ENCODE peak calls at places on chromosomes 16 and 17, in four cellular contexts. C is HCT116; D is CD4-positive, CD25-positive, alpha-beta regulatory T cell; H is stomach. P is an unnamed sample. For H3K36me3 and H3K4me1, the result is how much of the 10 kb centered on the place peaks cover.

GRCh38 chr17:17346428-17347233 is 43.5 kb downstream of the NT5M start:
- DNase-seq in C (no peak), D (no peak), H (peak), P (no peak)

GRCh38 chr16:560221-560700 is at the start of gene PRR35:
- DNase-seq in C (no peak), D (no peak), H (no peak), P (no peak)

GRCh38 chr17:40906613-40907012 is 21.6 kb upstream of the KRT20 start:
- DNase-seq in C (no peak), D (no peak), H (no peak), P (no peak)

GRCh38 chr16:55035956-55036355 is 105.3 kb downstream of the IRX5 start:
- DNase-seq in C (no peak), D (no peak), H (no peak), P (no peak)

GRCh38 chr16:73054732-73055481 is 7.0 kb upstream of the ZFHX3 start:
- DNase-seq in C (no peak), D (no peak), H (no peak), P (peak)

GRCh38 chr16:4028144-4028543 is 88.1 kb downstream of the ADCY9 start:
- DNase-seq in C (no peak), D (no peak), H (no peak), P (no peak)

GRCh38 chr17:69042308-69042707 is 18.4 kb downstream of the ABCA9 start:
- DNase-seq in C (no peak), D (no peak), H (no peak), P (no peak)

GRCh38 chr16:9053006-9053601 is 38.3 kb upstream of the HAPSTR1 start:
- DNase-seq in C (peak), D (no peak), H (peak), P (peak)

GRCh38 chr16:49120631-49121030 is 161.0 kb downstream of the CBLN1 start:
- DNase-seq in C (no peak), D (no peak), H (no peak), P (no peak)

GRCh38 chr16:28289106-28289505 is 3.2 kb upstream of the SBK1 start:
- DNase-seq in C (no peak), D (no peak), H (no peak), P (peak)

GRCh38 chr17:2965621-2966275 is 97.7 kb downstream of the OR1D5 start:
- DNase-seq in C (peak), D (no peak), H (peak), P (no peak)

GRCh38 chr16:84822990-84823389 is 3.2 kb downstream of the CRISPLD2 start:
- DNase-seq in C (no peak), D (no peak), H (no peak), P (no peak)

GRCh38 chr17:16419074-16419928 is 3.9 kb downstream of the TRPV2 start:
- DNase-seq in C (no peak), D (peak), H (no peak), P (no peak)

GRCh38 chr16:53989597-53989996 is 285.6 kb downstream of the FTO start:
- DNase-seq in C (no peak), D (no peak), H (no peak), P (no peak)

GRCh38 chr17:74110467-74110866 is 93.0 kb upstream of the RPL38 start:
- DNase-seq in C (no peak), D (no peak), H (no peak), P (no peak)

GRCh38 chr17:76560036-76560876 is 20.4 kb downstream of the PRCD start:
- DNase-seq in C (no peak), D (no peak), H (no peak), P (no peak)

GRCh38 chr16:66459878-66460277 is 32.8 kb downstream of the BEAN1 start:
- DNase-seq in C (no peak), D (no peak), H (no peak), P (peak)

GRCh38 chr17:63722403-63722802 is 19.2 kb downstream of the STRADA start:
- DNase-seq in C (no peak), D (no peak), H (no peak), P (no peak)

GRCh38 chr17:49294126-49294525 is 63.5 kb upstream of the PHOSPHO1 start:
- DNase-seq in C (no peak), D (no peak), H (no peak), P (no peak)

GRCh38 chr17:66107731-66108130 is 84.2 kb downstream of the CEP112 start:
- DNase-seq in C (no peak), D (no peak), H (no peak), P (no peak)
- H3K36me3 ChIP-seq in C (under half), D (under half), H (under half), P (under half)

DNA sequence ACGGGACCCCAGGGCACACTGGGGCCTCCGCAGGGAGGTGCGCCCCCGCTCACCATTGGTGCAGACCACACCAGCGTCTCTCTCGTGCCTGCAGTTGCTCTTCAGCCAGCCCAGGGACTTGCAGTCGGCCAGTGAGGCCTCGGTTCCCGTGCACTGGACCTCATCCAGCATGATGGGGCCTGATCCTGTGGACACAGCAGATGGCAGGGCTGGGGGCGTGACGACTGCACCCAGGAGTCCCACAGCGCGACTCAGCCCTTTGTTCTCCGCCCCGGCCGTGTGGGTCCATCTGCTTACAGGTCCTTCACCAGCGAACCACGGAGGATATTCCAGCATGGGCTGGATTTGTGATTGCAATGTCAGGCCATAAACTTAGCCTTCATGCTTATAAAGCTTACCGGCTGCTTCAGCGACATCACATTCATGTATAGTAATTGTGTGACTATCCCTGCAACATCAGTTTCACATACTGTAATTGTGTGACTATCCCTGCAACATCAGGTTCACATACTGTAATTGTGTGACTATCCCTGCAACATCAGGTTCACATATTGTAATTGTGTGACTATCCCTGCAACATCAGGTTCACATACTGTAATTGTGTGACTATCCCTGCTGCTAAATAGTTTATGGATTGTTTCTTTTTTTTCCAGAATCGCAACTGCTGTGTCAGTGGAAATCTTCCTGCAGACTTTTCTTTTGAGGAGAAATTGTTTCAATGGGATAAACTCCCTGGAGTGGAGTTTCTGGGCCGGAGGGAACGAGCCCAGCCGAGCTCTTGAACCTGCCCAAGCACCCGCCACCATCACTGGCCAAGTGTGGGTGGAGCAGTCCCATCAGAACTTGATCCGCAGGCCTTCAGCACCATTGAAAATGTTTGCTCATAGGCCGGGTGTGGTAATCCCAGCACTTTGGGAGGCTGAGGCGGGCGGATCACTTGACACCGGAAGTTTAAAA is 4.8 kb downstream of the LGALS3BP start:
- DNase-seq in C (peak), D (no peak), H (peak), P (peak)
- H3K4me1 ChIP-seq in C (half or more), D (under half), H (half or more), P (under half)

GRCh38 chr16:3012828-3013420 is at the start of gene CLDN9:
- DNase-seq in C (no peak), D (no peak), H (peak), P (no peak)
- H3K4me3 ChIP-seq in C (peak), D (no peak), H (no peak), P (no peak)

DNA sequence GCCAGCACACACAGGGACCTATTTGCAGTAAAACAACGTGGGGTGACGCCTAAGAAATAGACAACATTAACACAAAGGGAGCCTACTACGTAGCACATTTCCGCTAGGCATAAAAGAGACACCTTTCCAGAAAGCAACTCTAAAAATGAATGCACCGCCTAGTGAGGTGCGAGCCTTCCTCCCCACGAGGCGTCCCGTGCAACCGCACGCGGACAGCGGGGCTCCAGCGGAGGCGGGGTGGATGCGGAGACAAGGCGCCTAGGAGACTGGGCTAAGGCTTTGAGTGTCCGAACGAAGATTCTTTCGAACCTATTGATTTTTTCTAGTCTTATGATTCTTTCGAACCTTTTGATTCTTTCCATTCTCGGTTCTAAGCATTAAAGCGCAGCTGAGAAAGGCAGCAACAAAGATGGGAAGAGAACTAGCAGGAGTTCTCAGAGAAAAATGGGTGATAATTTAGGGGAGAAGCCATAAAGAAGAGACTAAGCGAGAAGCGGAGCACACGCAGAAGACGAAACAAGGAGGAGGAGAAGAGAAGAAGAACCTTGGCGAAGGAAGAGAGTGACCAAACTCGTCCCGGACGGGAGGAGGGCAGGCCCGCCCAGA is 433 bp upstream of the CPD start:
- DNase-seq in C (no peak), D (peak), H (peak), P (no peak)
- H3K36me3 ChIP-seq in C (under half), D (under half), H (under half), P (under half)

GRCh38 chr16:75621170-75621477 is 2.0 kb downstream of the ADAT1 start:
- DNase-seq in C (no peak), D (no peak), H (no peak), P (peak)
- H3K4me1 ChIP-seq in C (under half), D (under half), H (under half), P (under half)

GRCh38 chr17:42421479-42422332 is 1.4 kb downstream of the CAVIN1 start:
- DNase-seq in C (no peak), D (no peak), H (peak), P (peak)

GRCh38 chr17:42422958-42423712 is at the start of gene CAVIN1:
- DNase-seq in C (peak), D (no peak), H (peak), P (peak)

GRCh38 chr17:42422412-42422957 is 571 bp downstream of the CAVIN1 start:
- DNase-seq in C (no peak), D (no peak), H (peak), P (no peak)

GRCh38 chr17:42424991-42425610 is 2.0 kb upstream of the CAVIN1 start:
- DNase-seq in C (no peak), D (no peak), H (no peak), P (no peak)

DNA sequence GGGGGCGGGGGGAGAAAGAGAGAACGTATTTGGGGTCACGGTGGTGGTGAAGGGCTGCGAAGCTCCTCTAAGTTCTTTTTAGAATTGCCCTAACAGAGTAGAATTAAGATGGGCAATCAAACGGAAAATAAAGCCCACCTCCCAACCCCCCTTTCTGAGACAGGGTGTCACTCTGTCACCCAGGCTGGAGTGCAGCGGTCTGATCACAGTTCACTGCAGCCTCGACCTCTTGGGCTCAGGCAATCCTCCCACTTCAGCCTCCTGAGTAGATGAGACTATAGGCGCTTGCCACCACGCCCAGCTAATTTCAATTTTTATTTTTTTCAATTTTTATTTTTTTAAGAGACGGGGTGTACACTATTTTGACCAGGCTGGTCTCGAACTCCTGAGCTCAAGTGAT is 710 bp upstream of the CAVIN1 start:
- DNase-seq in C (no peak), D (no peak), H (no peak), P (no peak)
- H3K4me3 ChIP-seq in C (peak), D (no peak), H (peak), P (peak)

GRCh38 chr17:78075545-78075944 is 53.0 kb downstream of the TMC6 start:
- DNase-seq in C (no peak), D (no peak), H (no peak), P (no peak)
- H3K36me3 ChIP-seq in C (under half), D (half or more), H (half or more), P (under half)

DNA sequence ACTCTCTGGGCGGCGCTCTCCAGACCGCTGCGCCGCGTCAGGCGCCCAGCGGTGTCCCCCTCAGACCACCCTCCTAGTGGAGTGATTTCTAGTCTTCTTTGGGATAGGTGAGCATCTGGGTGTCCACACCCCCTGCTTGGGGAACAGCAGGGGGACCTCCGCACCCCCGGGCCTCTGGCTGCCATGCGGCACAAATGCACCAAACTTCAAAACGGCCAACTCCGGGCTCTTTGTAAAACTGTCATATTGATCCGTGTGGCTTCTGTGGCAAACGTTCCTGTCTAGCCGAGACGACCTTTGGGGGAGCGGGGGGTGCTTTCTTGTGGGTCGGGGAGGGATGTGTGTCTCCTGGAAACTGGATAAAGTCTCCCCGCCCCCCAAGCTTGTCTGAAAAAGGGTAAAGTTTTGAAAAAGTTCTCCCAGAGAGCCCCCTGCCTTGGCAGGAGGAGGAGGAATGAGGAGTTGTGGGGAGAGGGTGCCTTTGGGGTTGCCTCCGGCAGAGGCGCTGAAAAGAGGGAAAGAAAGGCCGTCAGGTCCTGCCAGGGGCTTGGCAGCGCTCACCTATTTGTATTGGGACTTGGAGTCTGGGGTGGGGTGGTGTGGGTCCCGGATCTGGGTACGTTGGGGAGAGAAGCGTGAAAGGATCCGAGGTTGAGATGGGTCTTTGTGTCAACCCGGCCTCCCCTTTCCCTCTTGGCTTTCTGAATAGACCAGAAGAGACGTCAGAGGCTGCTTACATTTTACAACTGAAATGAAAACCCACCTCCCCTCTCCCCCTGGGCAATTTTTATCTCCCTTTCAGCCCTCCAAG is 2.2 kb upstream of the CHD3 start:
- DNase-seq in C (no peak), D (peak), H (peak), P (peak)
- H3K4me1 ChIP-seq in C (half or more), D (half or more), H (half or more), P (under half)

GRCh38 chr17:39210093-39210434 is 10.0 kb downstream of the RPL19 start:
- DNase-seq in C (no peak), D (no peak), H (no peak), P (no peak)
- H3K4me3 ChIP-seq in C (no peak), D (no peak), H (peak), P (no peak)

DNA sequence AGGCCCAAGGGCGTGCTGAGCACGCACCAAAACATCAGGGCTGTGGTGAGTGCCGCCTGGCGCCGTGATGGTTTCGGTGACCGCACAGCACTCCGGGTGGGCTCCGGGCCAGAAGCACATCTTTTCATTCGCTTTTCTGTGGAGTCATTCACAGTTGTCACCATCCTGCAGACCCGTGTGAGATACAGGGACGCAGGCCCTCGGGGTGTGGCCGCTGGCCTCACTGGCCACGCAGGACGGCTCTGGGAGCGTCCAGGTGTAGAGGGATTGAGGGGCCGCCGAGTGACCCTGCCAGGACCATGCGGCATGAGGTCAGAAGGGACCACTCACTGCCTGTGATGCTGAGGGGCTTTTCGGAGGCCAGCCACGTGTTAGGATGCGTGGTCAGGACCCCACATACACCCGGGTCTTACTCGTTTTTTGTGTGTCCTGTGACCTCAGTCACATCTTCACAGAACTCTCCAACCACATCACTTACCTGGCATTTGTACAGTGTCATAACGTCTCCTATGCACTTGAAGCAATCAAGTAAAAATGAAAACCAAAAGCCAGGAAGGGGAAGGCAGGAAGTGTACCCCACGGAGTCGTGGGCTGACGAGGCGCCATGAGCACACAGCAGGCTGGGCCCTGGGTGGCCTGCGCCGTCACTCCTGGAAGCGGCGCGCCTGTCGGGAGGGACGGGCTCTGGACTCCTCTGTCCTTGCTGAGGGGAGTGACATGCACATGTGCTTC is 7.8 kb downstream of the ACSF3 start:
- DNase-seq in C (no peak), D (no peak), H (no peak), P (no peak)
- H3K36me3 ChIP-seq in C (under half), D (under half), H (half or more), P (under half)